ENCODE peak calls at places on chromosomes 13 and 19, in six cellular contexts. E, I, B, W, F and P are unnamed samples.

GRCh38 chr13:73837147-73837546 is 297.1 kb downstream of the KLF12 start:
- DNase-seq in E (no peak), B (no peak), F (no peak), W (no peak), I (no peak), P (no peak)

GRCh38 chr13:46622013-46622917 is 69.3 kb downstream of the LRCH1 start:
- DNase-seq in I (no peak), E (no peak), B (no peak), F (no peak), W (no peak), P (no peak)

GRCh38 chr13:23671902-23672301 is 101.7 kb downstream of the TNFRSF19 start:
- DNase-seq in E (no peak), B (no peak), W (no peak), I (no peak), F (no peak), P (peak; percentile 9)

GRCh38 chr13:101514695-101515275 is 62.3 kb downstream of the ITGBL1 start:
- DNase-seq in F (peak; percentile 2), E (no peak), B (no peak), W (peak; percentile 42), I (no peak), P (peak; percentile 78)

GRCh38 chr13:59532405-59532804 is 631.3 kb downstream of the DIAPH3 start:
- DNase-seq in I (no peak), E (no peak), F (no peak), B (no peak), W (peak; percentile 37), P (peak; percentile 17)

GRCh38 chr19:10412257-10412977 is 7.9 kb upstream of the PDE4A start:
- DNase-seq in F (no peak), I (no peak), E (no peak), B (no peak), W (no peak), P (no peak)

GRCh38 chr19:8566855-8567254 is 10.4 kb downstream of the MYO1F start:
- DNase-seq in E (no peak), B (no peak), F (no peak), W (no peak), I (no peak), P (no peak)

GRCh38 chr13:24187185-24187584 is 26.7 kb downstream of the SPATA13 start:
- DNase-seq in I (no peak), E (no peak), F (no peak), B (no peak), W (no peak), P (peak; percentile 26)

GRCh38 chr13:24133396-24133795 is 27.1 kb upstream of the SPATA13 start:
- DNase-seq in B (no peak), E (no peak), I (no peak), W (no peak), F (no peak), P (no peak)

DNA sequence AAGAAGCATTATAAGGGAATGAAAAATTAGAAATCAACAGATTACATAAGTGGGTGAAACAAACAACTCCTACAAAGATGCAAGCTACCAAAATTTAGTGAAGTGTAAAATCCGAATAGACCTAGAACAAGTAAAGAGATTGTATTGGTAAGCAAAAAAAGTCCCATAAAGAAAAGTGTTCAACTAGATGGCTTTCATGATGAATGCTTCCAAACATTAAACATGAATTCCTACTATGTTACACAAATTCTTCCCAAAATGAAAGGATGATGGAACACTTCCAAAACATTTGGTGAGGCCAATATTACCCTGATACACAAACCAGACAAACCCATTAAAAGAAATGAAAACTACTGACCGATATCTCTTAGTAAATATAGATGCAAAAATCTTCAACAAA is 139.0 kb downstream of the GPC5 start:
- DNase-seq in W (no peak), I (no peak), E (no peak), B (no peak), F (no peak), P (no peak)
- TF ChIP-seq CTCF in W (no peak), I (no peak), E (no peak), B (no peak), F (no peak), P (no peak)

DNA sequence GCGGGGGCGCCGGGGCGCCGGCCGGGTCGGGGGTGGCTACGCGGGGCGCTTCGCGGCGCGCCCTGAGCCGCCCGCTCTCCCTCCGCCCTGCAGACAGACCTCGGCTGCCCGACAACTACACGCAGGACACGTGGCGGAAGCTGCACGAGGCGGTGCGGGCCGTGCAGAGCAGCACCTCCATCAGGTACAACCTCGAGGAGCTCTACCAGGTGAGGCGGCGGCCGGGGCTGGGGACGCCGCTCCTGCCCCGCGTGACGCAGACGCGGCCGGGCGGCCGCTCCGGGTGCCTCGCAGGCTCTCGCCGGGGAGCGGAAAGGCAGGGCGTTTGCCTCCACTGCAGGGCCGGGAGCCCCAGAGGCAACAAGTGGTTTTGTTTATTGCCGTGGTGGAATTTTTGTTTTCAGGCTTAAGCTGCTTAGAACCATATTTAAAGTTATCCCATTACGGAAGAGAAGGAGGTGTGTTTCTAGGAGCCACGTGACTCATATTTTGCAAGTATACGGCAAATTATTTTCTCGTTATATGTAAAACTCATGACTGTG is 538 bp downstream of the CUL4A start:
- DNase-seq in F (no peak), B (peak; percentile 60), E (peak; percentile 68), W (peak; percentile 55), I (peak; percentile 80), P (peak; percentile 48)
- TF ChIP-seq CTCF in F (no peak), B (no peak), E (no peak), W (no peak), I (peak; percentile 18), P (no peak)

GRCh38 chr19:18412610-18413239 is 6.5 kb upstream of the SSBP4 start:
- DNase-seq in F (no peak), E (no peak), I (peak; percentile 35), B (no peak), W (no peak), P (no peak)
- TF ChIP-seq CTCF in F (no peak), E (no peak), I (no peak), B (no peak), W (no peak), P (no peak)

DNA sequence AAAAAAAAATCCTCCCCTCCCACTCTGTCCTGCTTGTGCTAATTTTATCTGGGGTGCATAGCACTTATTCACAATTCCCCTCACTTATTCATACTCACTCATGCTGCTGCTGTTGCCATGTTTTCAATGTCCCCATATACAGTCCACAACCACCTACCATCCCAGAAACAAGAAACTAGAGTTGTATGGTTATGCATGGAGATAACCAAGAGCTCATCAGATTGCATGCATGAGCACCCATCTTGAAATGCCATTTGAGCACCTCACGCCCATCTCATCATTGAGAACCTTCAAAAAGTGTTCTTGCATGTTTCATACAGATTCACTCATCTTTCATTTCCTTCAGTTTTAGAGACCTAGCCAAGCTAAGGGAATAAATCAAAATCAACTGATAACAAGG is 15.1 kb upstream of the N4BP2L2 start:
- DNase-seq in F (no peak), E (no peak), B (no peak), I (no peak), W (no peak), P (no peak)
- TF ChIP-seq CTCF in F (no peak), E (no peak), B (no peak), I (no peak), W (no peak), P (no peak)

GRCh38 chr19:48445256-48445605 is 552 bp upstream of the GRWD1 start:
- DNase-seq in B (no peak), W (peak; percentile 91), F (peak; percentile 98), E (no peak), I (no peak), P (peak; percentile 90)

GRCh38 chr19:48444129-48444932 is 1.5 kb upstream of the GRWD1 start:
- DNase-seq in W (no peak), E (no peak), B (no peak), F (no peak), I (no peak), P (no peak)

GRCh38 chr19:48446579-48446978 is 796 bp downstream of the GRWD1 start:
- DNase-seq in E (no peak), I (no peak), B (no peak), W (no peak), F (no peak), P (no peak)

GRCh38 chr19:48444933-48445194 is 919 bp upstream of the GRWD1 start:
- DNase-seq in F (no peak), W (no peak), I (no peak), B (no peak), E (no peak), P (no peak)

GRCh38 chr19:48445606-48446481 is at the start of gene GRWD1:
- DNase-seq in B (peak; percentile 93), F (peak; percentile 100), E (peak; percentile 91), W (peak; percentile 97), I (peak; percentile 94), P (peak; percentile 98)
- TF ChIP-seq CTCF in B (no peak), F (peak; percentile 24), E (no peak), W (peak; percentile 29), I (no peak), P (peak; percentile 6)

DNA sequence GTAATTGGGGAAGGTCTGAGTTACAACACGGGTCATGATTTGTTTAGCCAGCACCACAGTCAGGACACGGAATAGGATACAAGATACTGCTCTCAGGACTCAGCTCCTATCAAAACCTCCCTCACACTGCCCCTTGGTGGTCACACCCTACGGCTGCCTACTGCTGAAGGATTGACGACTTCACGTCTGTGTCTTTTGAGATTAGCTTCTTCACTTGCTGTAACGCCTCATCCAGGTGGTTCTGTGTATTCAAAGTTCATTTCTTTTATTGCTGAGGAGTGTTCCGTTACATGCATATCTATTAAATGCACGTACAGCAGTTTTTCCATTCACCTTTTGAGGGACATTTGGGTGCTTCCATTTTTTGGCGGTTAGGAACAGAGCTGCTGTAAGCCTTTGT is 46.3 kb downstream of the URI1 start:
- DNase-seq in B (no peak), F (no peak), W (no peak), E (peak; percentile 51), I (no peak), P (no peak)
- TF ChIP-seq CTCF in B (no peak), F (no peak), W (no peak), E (no peak), I (no peak), P (no peak)

DNA sequence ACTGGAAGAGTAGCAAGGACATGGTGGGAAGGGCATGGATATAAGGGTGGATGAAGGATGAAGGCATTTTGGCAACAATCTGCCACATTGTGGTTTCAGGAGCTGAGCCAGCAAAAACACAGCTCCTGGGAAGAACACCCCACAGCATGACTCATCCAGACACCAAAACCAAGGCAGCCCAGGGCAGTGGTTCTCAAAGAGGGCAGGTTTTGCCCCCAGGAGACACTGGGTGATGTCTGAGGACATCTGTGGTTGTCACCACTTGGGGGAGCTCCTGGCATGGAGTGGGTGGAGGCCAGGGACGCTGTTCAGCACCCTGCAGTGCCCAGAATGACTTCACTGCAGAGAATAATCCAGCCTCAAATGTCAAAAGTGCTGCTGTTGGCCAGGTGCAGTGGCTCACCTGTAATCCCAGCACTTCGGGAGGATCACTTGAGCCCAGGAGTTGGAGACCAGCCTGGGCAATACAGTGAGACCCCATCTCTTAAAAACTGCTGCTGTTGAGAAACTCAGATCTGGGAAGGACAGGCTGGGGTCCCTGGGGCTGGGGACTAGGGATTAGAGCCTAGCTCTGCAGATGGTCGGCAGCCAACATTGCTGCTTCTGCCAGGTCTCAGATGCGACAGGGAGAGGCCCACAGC is 16.1 kb downstream of the ZFR2 start:
- DNase-seq in F (peak; percentile 41), E (peak; percentile 31), I (no peak), W (peak; percentile 92), B (no peak), P (peak; percentile 99)
- TF ChIP-seq CTCF in F (no peak), E (no peak), I (peak; percentile 13), W (peak; percentile 32), B (no peak), P (peak; percentile 62)